ENCODE peak calls at places on chromosomes 4 and X, in four cellular contexts. One of them, this sample, is unnamed.

GRCh38 chr4:146315184-146315583 is 100.8 kb downstream of the REELD1 start:
- DNase-seq in choroid plexus epithelial cell: no peak
- DNase-seq in posterior cingulate gyrus: no peak
- DNase-seq in CD8-positive, alpha-beta T cell: no peak
- DNase-seq in this sample: no peak

GRCh38 chr4:173217075-173217474 is 48.5 kb downstream of the GALNT7 start:
- DNase-seq in posterior cingulate gyrus: no peak
- DNase-seq in choroid plexus epithelial cell: no peak
- DNase-seq in CD8-positive, alpha-beta T cell: no peak
- DNase-seq in this sample: no peak

GRCh38 chr4:65798498-65799127 is 128.3 kb upstream of the EPHA5 start:
- DNase-seq in choroid plexus epithelial cell: no peak
- DNase-seq in posterior cingulate gyrus: no peak
- DNase-seq in CD8-positive, alpha-beta T cell: no peak
- DNase-seq in this sample: no peak

GRCh38 chr4:6306299-6306698 is 36.6 kb downstream of the WFS1 start:
- DNase-seq in posterior cingulate gyrus: no peak
- DNase-seq in CD8-positive, alpha-beta T cell: no peak
- DNase-seq in choroid plexus epithelial cell: no peak
- DNase-seq in this sample: no peak

GRCh38 chr4:13522282-13523104 is 21.8 kb downstream of the NKX3-2 start:
- DNase-seq in posterior cingulate gyrus: no peak
- DNase-seq in choroid plexus epithelial cell: no peak
- DNase-seq in CD8-positive, alpha-beta T cell: no peak
- DNase-seq in this sample: no peak

GRCh38 chr4:139873111-139873866 is 207.7 kb downstream of the MGST2 start:
- DNase-seq in CD8-positive, alpha-beta T cell: no peak
- DNase-seq in posterior cingulate gyrus: no peak
- DNase-seq in choroid plexus epithelial cell: peak
- DNase-seq in this sample: no peak

GRCh38 chr4:53281438-53281837 is 84.4 kb downstream of the SCFD2 start:
- DNase-seq in posterior cingulate gyrus: no peak
- DNase-seq in CD8-positive, alpha-beta T cell: no peak
- DNase-seq in choroid plexus epithelial cell: peak
- DNase-seq in this sample: no peak

GRCh38 chr4:38867478-38868054 is at the start of gene FAM114A1:
- DNase-seq in CD8-positive, alpha-beta T cell: no peak
- DNase-seq in choroid plexus epithelial cell: peak
- DNase-seq in posterior cingulate gyrus: peak
- DNase-seq in this sample: peak

GRCh38 chrX:129983575-129984131 is 1.2 kb downstream of the BCORL1 start:
- DNase-seq in CD8-positive, alpha-beta T cell: no peak
- DNase-seq in choroid plexus epithelial cell: no peak
- DNase-seq in posterior cingulate gyrus: no peak
- DNase-seq in this sample: no peak

GRCh38 chr4:78592104-78592783 is 40.7 kb downstream of the ANXA3 start:
- DNase-seq in CD8-positive, alpha-beta T cell: no peak
- DNase-seq in posterior cingulate gyrus: no peak
- DNase-seq in choroid plexus epithelial cell: no peak
- DNase-seq in this sample: peak

GRCh38 chr4:102825261-102826071 is 1.9 kb downstream of the UBE2D3 start:
- DNase-seq in CD8-positive, alpha-beta T cell: no peak
- DNase-seq in posterior cingulate gyrus: peak
- DNase-seq in choroid plexus epithelial cell: peak
- DNase-seq in this sample: peak

GRCh38 chr4:164012396-164013027 is 518.0 kb downstream of the TMA16 start:
- DNase-seq in posterior cingulate gyrus: no peak
- DNase-seq in CD8-positive, alpha-beta T cell: no peak
- DNase-seq in choroid plexus epithelial cell: peak
- DNase-seq in this sample: no peak

GRCh38 chrX:14936561-14936960 is 63.3 kb downstream of the MOSPD2 start:
- DNase-seq in posterior cingulate gyrus: peak
- DNase-seq in choroid plexus epithelial cell: peak
- DNase-seq in CD8-positive, alpha-beta T cell: no peak
- DNase-seq in this sample: peak

GRCh38 chr4:53854991-53855885 is 209.2 kb downstream of the CHIC2 start:
- DNase-seq in posterior cingulate gyrus: no peak
- DNase-seq in choroid plexus epithelial cell: peak
- DNase-seq in CD8-positive, alpha-beta T cell: no peak
- DNase-seq in this sample: no peak

GRCh38 chr4:13264126-13264525 is 220.0 kb downstream of the RAB28 start:
- DNase-seq in CD8-positive, alpha-beta T cell: no peak
- DNase-seq in choroid plexus epithelial cell: no peak
- DNase-seq in posterior cingulate gyrus: no peak
- DNase-seq in this sample: no peak

GRCh38 chrX:23398570-23398969 is 63.9 kb downstream of the PTCHD1 start:
- DNase-seq in CD8-positive, alpha-beta T cell: no peak
- DNase-seq in posterior cingulate gyrus: no peak
- DNase-seq in choroid plexus epithelial cell: no peak
- DNase-seq in this sample: no peak

GRCh38 chr4:146648384-146648783 is 9.7 kb downstream of the POU4F2 start:
- DNase-seq in posterior cingulate gyrus: no peak
- DNase-seq in choroid plexus epithelial cell: no peak
- DNase-seq in CD8-positive, alpha-beta T cell: no peak
- DNase-seq in this sample: no peak

GRCh38 chr4:148790691-148791090 is 348.5 kb upstream of the NR3C2 start:
- DNase-seq in choroid plexus epithelial cell: peak
- DNase-seq in posterior cingulate gyrus: no peak
- DNase-seq in CD8-positive, alpha-beta T cell: no peak
- DNase-seq in this sample: no peak

GRCh38 chrX:21374994-21375794 is 976 bp downstream of the CNKSR2 start:
- DNase-seq in posterior cingulate gyrus: no peak
- DNase-seq in CD8-positive, alpha-beta T cell: no peak
- DNase-seq in choroid plexus epithelial cell: no peak
- DNase-seq in this sample: no peak

GRCh38 chr4:577499-578450 is 1.7 kb upstream of the TMEM271 start:
- DNase-seq in posterior cingulate gyrus: peak
- DNase-seq in choroid plexus epithelial cell: peak
- DNase-seq in CD8-positive, alpha-beta T cell: no peak
- DNase-seq in this sample: peak

GRCh38 chrX:68989865-68990606 is 161.2 kb downstream of the EFNB1 start:
- DNase-seq in choroid plexus epithelial cell: peak
- DNase-seq in posterior cingulate gyrus: no peak
- DNase-seq in CD8-positive, alpha-beta T cell: no peak
- DNase-seq in this sample: peak

GRCh38 chrX:39678914-39679313 is 418.8 kb downstream of the BCOR start:
- DNase-seq in posterior cingulate gyrus: no peak
- DNase-seq in CD8-positive, alpha-beta T cell: no peak
- DNase-seq in choroid plexus epithelial cell: no peak
- DNase-seq in this sample: no peak

GRCh38 chrX:117610806-117611205 is 505.8 kb downstream of the KLHL13 start:
- DNase-seq in CD8-positive, alpha-beta T cell: no peak
- DNase-seq in choroid plexus epithelial cell: no peak
- DNase-seq in posterior cingulate gyrus: no peak
- DNase-seq in this sample: no peak

GRCh38 chr4:42654606-42655005 is 2.3 kb downstream of the ATP8A1 start:
- DNase-seq in posterior cingulate gyrus: no peak
- DNase-seq in choroid plexus epithelial cell: peak
- DNase-seq in CD8-positive, alpha-beta T cell: no peak
- DNase-seq in this sample: peak

GRCh38 chr4:105022811-105023667 is 123.6 kb upstream of the TET2 start:
- DNase-seq in choroid plexus epithelial cell: peak
- DNase-seq in CD8-positive, alpha-beta T cell: no peak
- DNase-seq in posterior cingulate gyrus: no peak
- DNase-seq in this sample: no peak

GRCh38 chrX:25144043-25144940 is 128.5 kb upstream of the ARX start:
- DNase-seq in posterior cingulate gyrus: peak
- DNase-seq in choroid plexus epithelial cell: peak
- DNase-seq in CD8-positive, alpha-beta T cell: peak
- DNase-seq in this sample: peak

GRCh38 chr4:96598465-96598864 is 758.6 kb downstream of the PDHA2 start:
- DNase-seq in choroid plexus epithelial cell: no peak
- DNase-seq in CD8-positive, alpha-beta T cell: no peak
- DNase-seq in posterior cingulate gyrus: no peak
- DNase-seq in this sample: no peak